ENCODE peak calls at places on chromosomes 13 and 19, in four cellular contexts. Y is CD4-positive, CD25-positive, alpha-beta regulatory T cell; S is body of pancreas; A is mesenchymal stem cell. E is an unnamed sample.

GRCh38 chr19:2282062-2282861 is at the start of gene PEAK3:
- DNase-seq in S (peak; percentile 31), A (peak; percentile 73), Y (no peak), E (no peak)

GRCh38 chr19:50702870-50703829 is 16.5 kb downstream of the SHANK1 start:
- DNase-seq in Y (no peak), A (no peak), S (no peak), E (no peak)

GRCh38 chr19:45276284-45276687 is 25.2 kb downstream of the MARK4 start:
- DNase-seq in A (no peak), S (no peak), Y (no peak), E (peak; percentile 85)

GRCh38 chr19:6278051-6278450 is 1.7 kb downstream of the MLLT1 start:
- DNase-seq in Y (no peak), A (no peak), S (no peak), E (no peak)

GRCh38 chr13:26985285-26985878 is 186.2 kb downstream of the USP12 start:
- DNase-seq in Y (peak; percentile 74), S (peak; percentile 84), A (peak; percentile 82), E (peak; percentile 85)

GRCh38 chr13:106550570-106551135 is 15.2 kb upstream of the EFNB2 start:
- DNase-seq in S (no peak), Y (no peak), A (no peak), E (no peak)

GRCh38 chr19:14250870-14251269 is 44.9 kb upstream of the ADGRL1 start:
- DNase-seq in Y (no peak), A (no peak), S (no peak), E (no peak)

GRCh38 chr19:41399525-41399924 is 1.9 kb downstream of the BCKDHA start:
- DNase-seq in A (no peak), Y (no peak), S (no peak), E (no peak)

GRCh38 chr19:48962029-48962848 is 2.9 kb upstream of the FTL start:
- DNase-seq in S (peak; percentile 31), Y (no peak), A (peak; percentile 53), E (peak; percentile 88)

GRCh38 chr13:100394005-100394695 is 194.4 kb downstream of the GGACT start:
- DNase-seq in Y (peak; percentile 11), A (peak; percentile 84), S (no peak), E (no peak)

GRCh38 chr13:30734434-30734833 is 909 bp upstream of the ALOX5AP start:
- DNase-seq in A (peak; percentile 70), Y (no peak), S (no peak), E (no peak)

DNA sequence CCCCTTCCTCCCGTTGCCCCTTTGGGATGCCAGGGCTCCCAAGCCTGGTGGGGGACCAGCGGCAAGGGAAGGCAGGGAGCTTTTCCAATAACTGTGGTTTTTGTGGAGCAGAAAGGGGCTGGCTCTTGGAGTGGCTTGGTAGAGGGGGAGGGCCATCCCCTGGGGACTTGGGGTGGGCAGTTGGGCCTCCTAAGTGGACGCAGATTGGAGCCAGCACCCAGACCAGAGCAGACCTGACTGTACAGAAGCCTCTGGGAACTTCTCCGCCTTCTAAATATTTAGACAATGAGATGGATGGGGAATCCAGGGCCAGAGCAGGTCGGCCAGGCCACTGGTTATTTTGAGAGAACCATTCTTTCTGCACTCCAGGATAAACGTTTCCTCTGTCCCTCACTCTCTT is 4.2 kb downstream of the PTGIR start:
- DNase-seq in A (peak; percentile 92), S (no peak), Y (no peak), E (no peak)
- H3K4me1 ChIP-seq in A (peaks cover 12% of the 10 kb centered on the region), S (peaks cover 42% of the 10 kb centered on the region), Y (peaks cover 77% of the 10 kb centered on the region), E (peaks cover 20% of the 10 kb centered on the region)

GRCh38 chr13:113819731-113820715 is 43.9 kb downstream of the GAS6 start:
- DNase-seq in Y (no peak), S (no peak), A (peak; percentile 8), E (no peak)

GRCh38 chr13:113816925-113817859 is 46.7 kb downstream of the GAS6 start:
- DNase-seq in Y (peak; percentile 85), A (peak; percentile 70), S (peak; percentile 90), E (peak; percentile 95)

GRCh38 chr13:113819341-113819730 is 44.5 kb downstream of the GAS6 start:
- DNase-seq in S (no peak), A (no peak), Y (no peak), E (no peak)

GRCh38 chr13:113817860-113818691 is 45.8 kb downstream of the GAS6 start:
- DNase-seq in S (no peak), Y (no peak), A (no peak), E (no peak)

DNA sequence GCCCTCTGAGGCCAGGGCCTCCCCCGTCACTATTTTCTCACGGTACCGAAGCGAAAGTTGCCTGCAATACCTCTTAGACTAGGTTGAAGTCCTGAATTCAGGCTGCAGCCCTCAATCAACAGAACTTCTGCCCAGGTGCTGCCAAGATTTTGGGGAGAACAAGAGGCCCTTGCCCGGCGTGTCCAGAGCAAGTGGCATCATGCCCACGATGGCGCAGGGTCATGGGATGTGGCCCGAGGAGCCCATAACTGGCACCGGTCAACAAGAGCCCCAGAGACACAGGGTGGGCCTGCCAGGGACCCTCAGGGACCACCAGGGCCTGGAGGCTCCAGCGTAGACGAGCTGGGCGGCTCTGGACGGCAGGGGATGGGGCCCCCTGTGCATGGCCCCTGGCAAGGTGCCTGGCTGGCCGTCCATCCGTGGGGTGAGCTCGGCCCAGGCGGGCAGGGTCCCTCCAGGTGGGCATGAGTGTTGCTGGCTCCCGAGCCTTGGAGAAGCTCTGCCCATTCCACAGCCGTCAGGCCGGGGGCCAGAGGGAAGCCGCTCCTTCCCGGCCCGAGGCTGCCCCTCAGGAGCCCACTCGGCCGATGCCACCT is 45.1 kb downstream of the GAS6 start:
- DNase-seq in S (no peak), A (no peak), Y (no peak), E (no peak)
- H3K27ac ChIP-seq in S (no peak overlapping the region), A (no peak overlapping the region), Y (no peak overlapping the region), E (no peak overlapping the region)

GRCh38 chr19:12997967-12998940 is 3.0 kb downstream of the NFIX start:
- DNase-seq in S (no peak), Y (no peak), A (no peak), E (no peak)

GRCh38 chr19:13001502-13002388 is 6.5 kb downstream of the NFIX start:
- DNase-seq in A (no peak), Y (no peak), S (no peak), E (peak; percentile 64)

GRCh38 chr19:13002389-13002898 is 7.2 kb downstream of the NFIX start:
- DNase-seq in Y (no peak), A (no peak), S (no peak), E (no peak)

GRCh38 chr19:13002970-13003540 is 7.8 kb downstream of the NFIX start:
- DNase-seq in S (no peak), Y (no peak), A (no peak), E (no peak)

DNA sequence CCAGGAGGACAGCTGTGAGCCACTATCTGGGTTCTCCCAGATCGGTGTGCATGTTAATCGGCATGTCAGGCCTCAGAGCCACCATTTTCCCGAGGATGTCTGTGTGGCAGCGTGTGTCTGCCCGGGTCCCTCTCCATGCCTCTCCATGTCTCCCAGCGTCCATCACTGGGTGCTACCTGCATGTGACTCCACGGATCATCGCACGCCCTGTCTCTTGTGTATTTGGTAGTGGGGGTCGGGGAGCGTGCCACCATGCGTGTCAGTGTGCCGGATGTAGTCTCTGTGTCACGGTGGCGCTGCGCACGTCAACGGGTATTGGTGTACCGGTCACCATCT is 5.9 kb downstream of the NFIX start:
- DNase-seq in A (no peak), Y (no peak), S (no peak), E (no peak)
- H3K4me1 ChIP-seq in A (peaks cover 8% of the 10 kb centered on the region), Y (peaks cover 3% of the 10 kb centered on the region), S (peaks cover 44% of the 10 kb centered on the region), E (peaks cover 17% of the 10 kb centered on the region)

DNA sequence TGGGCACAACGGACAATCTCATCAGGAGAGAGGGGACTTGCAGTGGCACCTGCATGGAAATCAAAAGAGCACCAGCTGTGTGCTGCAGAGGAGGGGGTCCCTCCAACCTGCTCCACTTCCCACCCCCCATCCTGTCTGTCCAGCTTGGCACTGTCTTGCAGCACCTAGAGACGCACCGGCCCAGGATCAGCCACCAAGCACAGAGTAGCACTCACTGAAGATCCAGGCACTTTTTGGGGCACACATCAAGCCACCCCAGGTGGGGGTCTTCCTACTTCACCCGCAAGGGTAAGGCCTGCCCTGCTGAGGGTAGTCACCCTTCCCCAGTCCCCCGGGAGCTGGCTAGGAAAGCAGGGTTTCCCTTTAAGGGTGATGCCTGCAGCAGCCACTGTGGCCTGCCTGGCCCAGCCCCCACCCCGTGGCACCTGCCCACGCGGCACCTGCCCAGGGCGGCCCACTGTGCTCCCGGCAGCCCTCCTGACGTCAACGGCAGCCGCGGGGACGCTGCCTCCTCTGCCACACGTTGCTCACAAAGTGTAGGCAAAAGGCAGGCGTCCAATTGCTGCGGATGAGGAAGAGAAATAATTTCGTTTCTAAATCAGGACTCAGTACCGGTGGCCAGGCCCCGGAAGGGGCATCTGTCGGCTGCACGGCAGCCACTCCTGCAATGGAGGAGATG is 122.1 kb downstream of the URI1 start:
- DNase-seq in A (no peak), S (no peak), Y (no peak), E (no peak)
- H3K27ac ChIP-seq in A (no peak overlapping the region), S (no peak overlapping the region), Y (no peak overlapping the region), E (no peak overlapping the region)

DNA sequence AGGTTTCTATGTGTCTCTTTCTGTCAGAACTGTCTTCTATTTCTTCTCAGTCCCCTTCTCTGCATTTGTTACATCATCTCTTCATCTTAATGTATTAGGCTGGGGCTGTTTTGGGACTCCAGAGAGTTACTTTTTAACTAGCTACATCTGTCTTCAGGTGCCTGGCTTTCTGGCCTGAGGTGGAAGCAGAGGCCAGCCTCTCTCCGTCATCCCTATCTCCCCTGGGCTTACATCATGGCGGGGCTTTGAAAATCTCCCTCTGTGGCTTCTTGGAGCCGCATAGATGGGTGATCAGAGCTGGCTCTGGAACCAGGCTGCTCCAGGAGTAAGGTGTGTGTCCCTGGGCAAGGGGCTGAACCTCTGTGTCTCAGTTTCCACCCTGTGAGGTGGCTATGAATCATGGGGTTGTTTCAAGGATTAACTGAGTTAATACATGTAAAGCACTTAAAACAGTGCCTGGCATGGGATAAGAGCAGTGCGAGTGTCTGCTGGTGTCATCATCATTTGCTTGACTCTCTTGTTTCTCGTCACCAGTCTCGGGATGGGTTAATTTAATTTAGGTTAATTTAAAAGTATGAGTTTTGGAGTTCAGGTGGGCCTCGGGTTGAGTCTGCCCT is 2.0 kb downstream of the EPN1 start:
- DNase-seq in A (no peak), Y (no peak), S (no peak), E (no peak)
- H3K4me1 ChIP-seq in A (peaks cover 48% of the 10 kb centered on the region), Y (peaks cover 41% of the 10 kb centered on the region), S (peaks cover 73% of the 10 kb centered on the region), E (peaks cover 27% of the 10 kb centered on the region)

GRCh38 chr13:29446016-29446415 is 149.5 kb downstream of the SLC7A1 start:
- DNase-seq in A (no peak), Y (no peak), S (no peak), E (no peak)
- H3K27ac ChIP-seq in A (no peak overlapping the region), Y (no peak overlapping the region), S (no peak overlapping the region), E (no peak overlapping the region)

GRCh38 chr19:4062576-4063368 is 3.9 kb downstream of the ZBTB7A start:
- DNase-seq in A (no peak), Y (no peak), S (no peak), E (no peak)

GRCh38 chr19:4064551-4065260 is 2.0 kb downstream of the ZBTB7A start:
- DNase-seq in Y (peak; percentile 52), A (no peak), S (peak; percentile 60), E (peak; percentile 75)

GRCh38 chr19:4063369-4064072 is 3.2 kb downstream of the ZBTB7A start:
- DNase-seq in S (no peak), Y (no peak), A (no peak), E (peak; percentile 55)

GRCh38 chr19:4065430-4066175 is 1.1 kb downstream of the ZBTB7A start:
- DNase-seq in S (peak; percentile 97), A (peak; percentile 97), Y (peak; percentile 98), E (peak; percentile 99)

DNA sequence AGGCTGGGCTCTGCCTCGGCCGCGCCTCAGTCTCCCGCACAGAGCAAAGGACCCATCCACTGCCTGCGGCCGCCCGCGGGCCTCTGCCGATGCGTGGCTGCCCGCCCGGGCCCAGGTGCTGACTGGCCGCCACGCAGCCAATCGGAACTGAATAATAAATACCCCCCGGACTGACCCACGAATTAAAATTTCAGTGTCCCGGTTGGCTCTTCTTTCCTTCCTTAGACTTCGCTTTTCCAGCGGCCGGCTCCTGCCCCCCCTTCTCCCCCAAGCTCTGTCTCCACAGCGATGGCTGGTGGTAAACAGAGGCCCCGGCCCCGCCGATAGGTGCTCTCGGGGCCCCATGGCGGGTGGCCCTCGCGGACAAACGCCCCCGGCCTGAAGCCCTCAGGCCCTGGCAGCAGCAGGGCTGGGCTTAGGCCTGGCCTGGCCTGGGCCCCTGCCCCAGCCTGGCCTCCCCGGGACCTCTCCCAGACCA is 2.6 kb downstream of the ZBTB7A start:
- DNase-seq in S (peak; percentile 42), A (no peak), Y (no peak), E (peak; percentile 54)
- H3K4me1 ChIP-seq in S (peaks cover 64% of the 10 kb centered on the region), A (peaks cover 53% of the 10 kb centered on the region), Y (peaks cover 75% of the 10 kb centered on the region), E (peaks cover 48% of the 10 kb centered on the region)